ENCODE peak calls at places on chromosomes 7 and 10, in four cellular contexts. V, E, J and A are unnamed samples.

GRCh38 chr7:18610331-18610948 is 114.9 kb downstream of the HDAC9 start:
- DNase-seq in V (peak), E (peak), J (peak), A (peak)

GRCh38 chr10:48450811-48451466 is 144.5 kb downstream of the MAPK8 start:
- DNase-seq in V (no peak), E (peak), J (no peak), A (no peak)

GRCh38 chr7:36985866-36986402 is 261.6 kb upstream of the AOAH start:
- DNase-seq in V (peak), E (no peak), J (no peak), A (no peak)

GRCh38 chr10:64636461-64636860 is 1115.3 kb downstream of the REEP3 start:
- DNase-seq in V (no peak), E (no peak), J (no peak), A (no peak)

GRCh38 chr7:90244909-90245841 is at the start of gene CFAP69:
- DNase-seq in V (peak), E (peak), J (peak), A (peak)

GRCh38 chr7:66173856-66174255 is 31.3 kb upstream of the TPST1 start:
- DNase-seq in V (no peak), E (no peak), J (no peak), A (no peak)

GRCh38 chr10:70549962-70550845 is 52.3 kb downstream of the PRF1 start:
- DNase-seq in V (peak), E (peak), J (peak), A (peak)

GRCh38 chr7:84237533-84238173 is 43.1 kb upstream of the SEMA3A start:
- DNase-seq in V (peak), E (no peak), J (peak), A (peak)

GRCh38 chr10:103554488-103555320 is 61.2 kb downstream of the NEURL1 start:
- DNase-seq in V (peak), E (peak), J (peak), A (peak)

GRCh38 chr7:134908289-134908688 is 78.0 kb upstream of the AGBL3 start:
- DNase-seq in V (no peak), E (no peak), J (peak), A (peak)

GRCh38 chr10:60942604-60943269 is 1.2 kb downstream of the RHOBTB1 start:
- DNase-seq in V (no peak), E (peak), J (peak), A (peak)

GRCh38 chr10:71314028-71314693 is 4.9 kb upstream of the SLC29A3 start:
- DNase-seq in V (peak), E (peak), J (peak), A (no peak)

GRCh38 chr10:29642996-29643395 is 8.2 kb upstream of the SVIL start:
- DNase-seq in V (no peak), E (no peak), J (no peak), A (peak)

GRCh38 chr7:79953130-79953529 is 181.5 kb upstream of the GNAI1 start:
- DNase-seq in V (no peak), E (no peak), J (no peak), A (no peak)

GRCh38 chr10:7258948-7259523 is 151.8 kb downstream of the SFMBT2 start:
- DNase-seq in V (no peak), E (no peak), J (no peak), A (peak)

GRCh38 chr10:6918305-6918704 is 338.2 kb upstream of the PRKCQ start:
- DNase-seq in V (peak), E (no peak), J (no peak), A (no peak)

GRCh38 chr10:22750131-22750530 is 35.8 kb upstream of the PIP4K2A start:
- DNase-seq in V (no peak), E (no peak), J (no peak), A (no peak)

GRCh38 chr7:25359471-25360059 is 131.3 kb upstream of the NPVF start:
- DNase-seq in V (no peak), E (peak), J (no peak), A (no peak)

GRCh38 chr10:17428616-17429097 is 25.7 kb downstream of the ST8SIA6 start:
- DNase-seq in V (no peak), E (no peak), J (no peak), A (no peak)

GRCh38 chr7:149873968-149874643 is at the start of gene ATP6V0E2:
- DNase-seq in V (no peak), E (no peak), J (peak), A (no peak)

GRCh38 chr7:135459951-135460567 is 49.8 kb downstream of the CNOT4 start:
- DNase-seq in V (no peak), E (no peak), J (no peak), A (no peak)

GRCh38 chr10:133207041-133207600 is 22.9 kb upstream of the UTF1 start:
- DNase-seq in V (no peak), E (no peak), J (no peak), A (no peak)
- TF ChIP-seq EZH2 in V (no peak), E (no peak), J (no peak), A (no peak)

GRCh38 chr7:140022582-140023211 is 40.1 kb downstream of the PARP12 start:
- DNase-seq in V (no peak), E (no peak), J (no peak), A (no peak)
- TF ChIP-seq EZH2 in V (no peak), E (no peak), J (no peak), A (no peak)

DNA sequence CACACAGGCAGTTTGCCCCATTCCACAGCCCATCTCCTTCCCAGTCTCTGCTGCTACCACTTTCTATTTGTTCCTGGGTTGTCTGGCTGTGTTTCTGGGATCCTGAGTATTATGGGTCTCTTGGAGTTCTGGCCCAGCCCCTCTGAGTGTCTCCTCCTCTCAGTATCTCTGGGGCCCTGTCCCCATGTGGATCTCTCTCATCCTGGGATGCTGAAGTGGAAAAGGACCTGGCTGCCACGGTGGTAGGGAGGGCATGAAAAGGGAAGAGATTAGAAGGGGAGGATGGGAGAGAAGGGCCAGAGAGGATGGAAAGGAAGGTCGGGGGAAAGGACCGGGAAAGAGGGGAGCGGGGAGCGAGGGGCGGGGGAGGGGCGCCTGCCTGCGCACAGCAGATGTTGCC is 54.5 kb upstream of the LBX1 start:
- DNase-seq in V (no peak), E (no peak), J (no peak), A (no peak)
- TF ChIP-seq EZH2 in V (peak), E (no peak), J (no peak), A (no peak)

GRCh38 chr7:20798694-20799121 is 12.0 kb upstream of the SP8 start:
- DNase-seq in V (no peak), E (no peak), J (no peak), A (no peak)
- TF ChIP-seq EZH2 in V (peak), E (peak), J (no peak), A (peak)

DNA sequence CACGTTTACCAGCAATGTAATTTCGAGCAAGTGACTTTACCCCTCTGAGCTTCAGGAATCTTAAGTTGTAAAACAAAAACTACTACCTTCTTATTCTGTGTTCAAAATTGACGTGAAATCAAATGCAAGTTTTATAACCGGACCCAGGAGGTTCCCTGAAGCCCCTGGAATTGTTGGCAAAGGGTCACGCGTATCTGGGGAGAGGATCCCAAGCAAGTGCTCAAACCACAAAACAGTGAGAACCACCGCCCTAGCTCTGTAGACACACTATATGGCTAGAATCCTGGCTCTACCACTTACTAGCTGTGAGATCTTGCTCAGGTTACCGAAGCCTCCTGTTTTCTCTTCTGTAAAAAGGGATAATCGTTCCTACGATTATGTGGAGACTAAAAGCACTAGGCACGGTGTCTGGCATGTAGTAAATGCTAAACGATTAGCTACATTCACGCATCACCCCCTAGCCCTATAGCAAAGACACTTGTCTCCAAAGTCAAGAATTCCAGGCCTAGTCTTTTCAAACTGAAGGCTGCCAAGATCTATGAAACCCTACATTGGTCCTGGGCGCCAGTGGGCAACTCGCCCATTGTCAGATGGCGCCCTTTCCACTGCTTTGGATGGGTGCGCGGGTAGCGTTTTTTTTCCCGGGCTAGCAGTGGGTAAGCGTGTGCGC is 11.8 kb upstream of the NKX2-3 start:
- DNase-seq in V (no peak), E (no peak), J (no peak), A (no peak)
- TF ChIP-seq EZH2 in V (no peak), E (no peak), J (no peak), A (no peak)

DNA sequence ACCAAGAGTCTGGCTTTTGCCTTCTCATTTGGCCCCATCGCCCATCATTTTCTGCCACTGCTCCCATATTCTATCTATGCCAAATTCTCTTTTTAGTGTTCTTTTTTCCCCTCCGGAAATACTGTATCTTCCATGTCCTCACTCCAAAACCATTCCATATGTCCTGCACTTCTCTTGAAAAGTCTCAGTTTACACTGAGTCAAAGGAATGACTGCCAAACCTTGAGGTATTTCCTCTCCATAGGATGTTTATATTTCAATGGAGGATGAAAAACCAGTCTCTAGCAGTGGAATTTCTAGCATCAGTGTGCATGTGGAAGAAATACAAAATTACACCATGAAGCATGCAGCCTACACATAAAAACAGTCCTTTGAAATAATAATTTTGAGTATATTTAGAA is 121.4 kb upstream of the PHYHIPL start:
- DNase-seq in V (no peak), E (no peak), J (no peak), A (no peak)
- TF ChIP-seq EZH2 in V (no peak), E (no peak), J (no peak), A (no peak)

GRCh38 chr7:128359939-128360338 is 1.6 kb downstream of the PRRT4 start:
- DNase-seq in V (no peak), E (no peak), J (no peak), A (no peak)

GRCh38 chr7:128363261-128363721 is 1.8 kb upstream of the PRRT4 start:
- DNase-seq in V (peak), E (no peak), J (no peak), A (no peak)

GRCh38 chr7:128364166-128364565 is 2.7 kb upstream of the PRRT4 start:
- DNase-seq in V (no peak), E (no peak), J (no peak), A (no peak)

GRCh38 chr7:128362670-128363069 is 1.2 kb upstream of the PRRT4 start:
- DNase-seq in V (no peak), E (no peak), J (peak), A (peak)

GRCh38 chr7:128361463-128362441 is at the start of gene PRRT4:
- DNase-seq in V (peak), E (peak), J (peak), A (no peak)
- TF ChIP-seq EZH2 in V (no peak), E (no peak), J (no peak), A (peak)